ENCODE peak calls at places on chromosomes 2 and 18, in nine cellular contexts. D, B, W, I, M, R, H, K and N are unnamed samples.

GRCh38 chr18:21599585-21600525 is 649 bp downstream of the ESCO1 start:
- DNase-seq in D (no peak), B (peak), W (peak), I (peak), M (peak), R (peak), H (no peak), K (no peak), N (peak)

GRCh38 chr2:170535552-170535951 is 179.6 kb upstream of the SP5 start:
- DNase-seq in D (no peak), B (no peak), W (no peak), I (no peak), M (no peak), R (no peak), H (no peak), K (no peak), N (no peak)

GRCh38 chr18:11146238-11146946 is 3.0 kb downstream of the PIEZO2 start:
- DNase-seq in D (no peak), B (no peak), W (no peak), I (no peak), M (no peak), R (no peak), H (no peak), K (no peak), N (no peak)

GRCh38 chr18:25661836-25662235 is 309.9 kb upstream of the ZNF521 start:
- DNase-seq in D (peak), B (no peak), W (no peak), I (no peak), M (peak), R (no peak), H (no peak), K (no peak), N (no peak)

GRCh38 chr2:205002390-205002789 is 457.1 kb downstream of the PARD3B start:
- DNase-seq in D (no peak), B (no peak), W (no peak), I (no peak), M (no peak), R (no peak), H (no peak), K (no peak), N (no peak)

GRCh38 chr18:49021076-49021432 is 70.3 kb upstream of the SMAD7 start:
- DNase-seq in D (no peak), B (no peak), W (no peak), I (no peak), M (no peak), R (no peak), H (no peak), K (no peak), N (no peak)

GRCh38 chr2:240452471-240453256 is 17.2 kb downstream of the GPC1 start:
- DNase-seq in D (peak), B (peak), W (peak), I (no peak), M (peak), R (peak), H (no peak), K (no peak), N (peak)

GRCh38 chr2:172215172-172215935 is 112.7 kb upstream of the DLX2 start:
- DNase-seq in D (peak), B (no peak), W (no peak), I (no peak), M (no peak), R (no peak), H (no peak), K (no peak), N (no peak)

GRCh38 chr18:51953521-51953920 is 386.5 kb upstream of the DCC start:
- DNase-seq in D (no peak), B (no peak), W (no peak), I (no peak), M (no peak), R (no peak), H (no peak), K (no peak), N (no peak)

GRCh38 chr2:118310016-118310877 is 222.0 kb downstream of the INSIG2 start:
- DNase-seq in D (peak), B (peak), W (no peak), I (no peak), M (peak), R (peak), H (no peak), K (peak), N (peak)

GRCh38 chr2:209331291-209331844 is 92.5 kb upstream of the MAP2 start:
- DNase-seq in D (peak), B (no peak), W (no peak), I (no peak), M (peak), R (no peak), H (peak), K (peak), N (peak)

GRCh38 chr18:62369129-62369644 is 44.1 kb downstream of the TNFRSF11A start:
- DNase-seq in D (no peak), B (no peak), W (no peak), I (no peak), M (no peak), R (no peak), H (no peak), K (no peak), N (no peak)

GRCh38 chr2:225091336-225091735 is 49.1 kb upstream of the DOCK10 start:
- DNase-seq in D (peak), B (no peak), W (peak), I (no peak), M (peak), R (no peak), H (peak), K (peak), N (no peak)